ENCODE peak calls at places on chromosomes 6 and 20, in seven cellular contexts. H, L, O, C, W, Z and I are unnamed samples.

GRCh38 chr6:87315071-87315470 is 7.3 kb upstream of the SMIM8 start:
- DNase-seq in H (no peak), L (no peak), O (no peak), C (no peak), W (no peak), Z (no peak), I (no peak)

GRCh38 chr6:41268478-41268877 is 18.0 kb downstream of the TREM1 start:
- DNase-seq in H (no peak), L (no peak), O (no peak), C (no peak), W (no peak), Z (no peak), I (no peak)

GRCh38 chr6:101761124-101761601 is 367.7 kb downstream of the GRIK2 start:
- DNase-seq in H (no peak), L (no peak), O (no peak), C (no peak), W (no peak), Z (no peak), I (no peak)

GRCh38 chr6:101276066-101276465 is 117.4 kb upstream of the GRIK2 start:
- DNase-seq in H (no peak), L (no peak), O (no peak), C (no peak), W (no peak), Z (no peak), I (no peak)

GRCh38 chr6:25384234-25384633 is 105.1 kb downstream of the CARMIL1 start:
- DNase-seq in H (no peak), L (no peak), O (no peak), C (no peak), W (no peak), Z (no peak), I (no peak)

GRCh38 chr6:129094147-129094546 is 211.2 kb downstream of the LAMA2 start:
- DNase-seq in H (no peak), L (no peak), O (no peak), C (no peak), W (no peak), Z (no peak), I (no peak)

GRCh38 chr6:27605401-27606342 is 132.8 kb upstream of the ZNF184 start:
- DNase-seq in H (no peak), L (no peak), O (no peak), C (no peak), W (peak), Z (peak), I (no peak)

GRCh38 chr20:45358282-45359068 is 4.5 kb upstream of the SYS1 start:
- DNase-seq in H (peak), L (no peak), O (peak), C (no peak), W (peak), Z (no peak), I (no peak)

GRCh38 chr6:24332306-24332705 is 25.6 kb downstream of the DCDC2 start:
- DNase-seq in H (no peak), L (no peak), O (peak), C (no peak), W (peak), Z (peak), I (no peak)

GRCh38 chr20:20664795-20665194 is 47.6 kb downstream of the RALGAPA2 start:
- DNase-seq in H (no peak), L (peak), O (peak), C (no peak), W (peak), Z (peak), I (no peak)

GRCh38 chr20:36197271-36197670 is 39.0 kb upstream of the AAR2 start:
- DNase-seq in H (no peak), L (no peak), O (no peak), C (no peak), W (no peak), Z (no peak), I (no peak)

GRCh38 chr6:97497713-97498331 is 214.8 kb upstream of the MMS22L start:
- DNase-seq in H (peak), L (peak), O (peak), C (peak), W (peak), Z (peak), I (peak)

GRCh38 chr6:37343248-37343647 is 10.5 kb upstream of the RNF8 start:
- DNase-seq in H (no peak), L (no peak), O (no peak), C (no peak), W (no peak), Z (no peak), I (no peak)

GRCh38 chr20:45995213-45996097 is 13.3 kb upstream of the MMP9 start:
- DNase-seq in H (no peak), L (no peak), O (no peak), C (no peak), W (no peak), Z (no peak), I (no peak)